ENCODE peak calls at places on chromosomes 5 and 9, in six cellular contexts. G is A549, K is HepG2, Q is endothelial cell of umbilical vein, C is K562, N is GM12878. Z is an unnamed sample.

GRCh38 chr5:53425598-53426516 is 54.6 kb upstream of the FST start:
- DNase-seq in G (no peak), K (peak), Q (no peak), C (peak), N (no peak), Z (peak)

GRCh38 chr9:90219548-90220118 is 423.0 kb downstream of the DIRAS2 start:
- DNase-seq in G (peak), K (peak), Q (no peak), C (peak), N (no peak), Z (no peak)

GRCh38 chr9:106953166-106953565 is 90.2 kb downstream of the ZNF462 start:
- DNase-seq in G (peak), K (no peak), Q (no peak), C (no peak), N (no peak), Z (no peak)

GRCh38 chr5:61866930-61867329 is 439.1 kb upstream of the KIF2A start:
- DNase-seq in G (peak), K (no peak), Q (no peak), C (peak), N (peak), Z (peak)

GRCh38 chr5:149135536-149136201 is 5.6 kb upstream of the ABLIM3 start:
- DNase-seq in G (no peak), K (no peak), Q (peak), C (no peak), N (no peak), Z (no peak)

GRCh38 chr5:94072116-94072515 is 330.7 kb upstream of the POU5F2 start:
- DNase-seq in G (no peak), K (no peak), Q (no peak), C (no peak), N (no peak), Z (peak)

GRCh38 chr9:133768859-133769510 is 30.8 kb upstream of the SARDH start:
- DNase-seq in G (no peak), K (peak), Q (no peak), C (peak), N (no peak), Z (peak)

GRCh38 chr5:37492778-37493555 is 113.8 kb downstream of the WDR70 start:
- DNase-seq in G (no peak), K (no peak), Q (no peak), C (no peak), N (no peak), Z (no peak)

GRCh38 chr9:3516667-3517330 is 9.0 kb downstream of the RFX3 start:
- DNase-seq in G (no peak), K (no peak), Q (no peak), C (no peak), N (no peak), Z (no peak)

GRCh38 chr9:110073356-110073666 is 134.6 kb downstream of the C9orf152 start:
- DNase-seq in G (no peak), K (peak), Q (no peak), C (no peak), N (no peak), Z (no peak)

GRCh38 chr9:9122230-9122875 is 1322.8 kb upstream of the DMAC1 start:
- DNase-seq in G (no peak), K (no peak), Q (no peak), C (no peak), N (no peak), Z (no peak)

GRCh38 chr5:88824892-88825781 is 57.8 kb downstream of the MEF2C start:
- DNase-seq in G (no peak), K (no peak), Q (peak), C (no peak), N (no peak), Z (peak)

GRCh38 chr9:114671605-114672004 is 10.4 kb downstream of the TEX48 start:
- DNase-seq in G (no peak), K (no peak), Q (no peak), C (no peak), N (no peak), Z (no peak)

GRCh38 chr5:56481147-56481997 is 248.2 kb upstream of the ANKRD55 start:
- DNase-seq in G (peak), K (peak), Q (peak), C (no peak), N (peak), Z (peak)

GRCh38 chr9:126459965-126460843 is 133.6 kb downstream of the MVB12B start:
- DNase-seq in G (no peak), K (no peak), Q (no peak), C (no peak), N (no peak), Z (no peak)

GRCh38 chr9:18447131-18447530 is 26.8 kb upstream of the ADAMTSL1 start:
- DNase-seq in G (no peak), K (no peak), Q (no peak), C (no peak), N (no peak), Z (no peak)

GRCh38 chr9:98108540-98109031 is 10.4 kb downstream of the TRIM14 start:
- DNase-seq in G (no peak), K (no peak), Q (no peak), C (no peak), N (peak), Z (peak)

GRCh38 chr5:157506981-157507780 is 47.2 kb downstream of the NIPAL4 start:
- DNase-seq in G (no peak), K (no peak), Q (peak), C (no peak), N (no peak), Z (no peak)

GRCh38 chr5:69212022-69212421 is 22.6 kb downstream of the CENPH start:
- DNase-seq in G (no peak), K (no peak), Q (no peak), C (no peak), N (no peak), Z (no peak)

GRCh38 chr9:2271426-2271825 is 256.3 kb downstream of the SMARCA2 start:
- DNase-seq in G (no peak), K (no peak), Q (peak), C (peak), N (peak), Z (peak)

GRCh38 chr5:55933377-55934116 is 61.2 kb downstream of the IL6ST start:
- DNase-seq in G (no peak), K (no peak), Q (no peak), C (no peak), N (no peak), Z (no peak)

GRCh38 chr9:114616684-114617520 is 5.8 kb downstream of the TMEM268 start:
- DNase-seq in G (no peak), K (no peak), Q (no peak), C (peak), N (peak), Z (peak)

GRCh38 chr5:33679791-33680190 is 212.0 kb downstream of the ADAMTS12 start:
- DNase-seq in G (no peak), K (no peak), Q (no peak), C (no peak), N (no peak), Z (no peak)

GRCh38 chr5:8839361-8840055 is 706.4 kb downstream of the SEMA5A start:
- DNase-seq in G (no peak), K (no peak), Q (no peak), C (no peak), N (no peak), Z (no peak)

GRCh38 chr5:148414848-148415247 is 31.1 kb downstream of the FBXO38 start:
- DNase-seq in G (no peak), K (no peak), Q (no peak), C (no peak), N (no peak), Z (no peak)

GRCh38 chr5:98911221-98912040 is 17.4 kb downstream of the CHD1 start:
- DNase-seq in G (no peak), K (no peak), Q (no peak), C (no peak), N (no peak), Z (no peak)

GRCh38 chr9:90805006-90805993 is 3.7 kb downstream of the SYK start:
- DNase-seq in G (no peak), K (no peak), Q (no peak), C (peak), N (no peak), Z (no peak)

GRCh38 chr5:179261301-179262125 is 83.7 kb downstream of the ADAMTS2 start:
- DNase-seq in G (no peak), K (peak), Q (no peak), C (peak), N (no peak), Z (peak)

GRCh38 chr5:125310749-125311148 is 564.3 kb upstream of the ZNF608 start:
- DNase-seq in G (no peak), K (no peak), Q (peak), C (no peak), N (no peak), Z (no peak)

GRCh38 chr5:14174235-14174636 is 31.1 kb downstream of the TRIO start:
- DNase-seq in G (no peak), K (no peak), Q (peak), C (no peak), N (peak), Z (peak)

GRCh38 chr5:179170606-179171005 is 110.4 kb downstream of the ZNF354C start:
- DNase-seq in G (no peak), K (no peak), Q (no peak), C (no peak), N (no peak), Z (no peak)

GRCh38 chr9:84862786-84863185 is 193.3 kb downstream of the NTRK2 start:
- DNase-seq in G (peak), K (no peak), Q (peak), C (no peak), N (no peak), Z (no peak)

GRCh38 chr9:94870793-94871558 is 144.5 kb downstream of the AOPEP start:
- DNase-seq in G (no peak), K (no peak), Q (no peak), C (no peak), N (no peak), Z (peak)

GRCh38 chr5:176713409-176713808 is 66.1 kb downstream of the TSPAN17 start:
- DNase-seq in G (no peak), K (no peak), Q (no peak), C (no peak), N (no peak), Z (no peak)

GRCh38 chr5:21802869-21803490 is 1050.2 kb downstream of the CDH12 start:
- DNase-seq in G (peak), K (peak), Q (peak), C (peak), N (no peak), Z (peak)

DNA sequence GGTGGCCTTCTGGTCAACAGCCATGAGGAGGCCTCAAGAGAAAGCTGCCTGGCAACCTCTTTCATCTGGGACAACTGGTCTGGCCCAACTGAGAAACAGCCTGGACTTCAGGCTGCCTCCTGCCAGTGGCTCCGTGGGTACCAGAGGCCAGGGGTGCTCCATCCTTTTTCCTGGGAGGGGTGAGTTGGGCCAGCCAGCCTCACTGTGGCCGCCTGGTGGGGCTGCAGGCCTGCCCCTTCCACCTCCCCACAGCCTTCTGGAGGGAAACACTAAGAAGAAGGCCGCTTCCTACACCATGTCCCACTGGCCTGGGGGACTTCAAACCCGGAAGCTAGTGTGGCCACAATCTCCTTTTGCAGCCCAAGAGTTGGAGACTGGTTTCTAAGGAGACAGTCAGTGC is 13.8 kb upstream of the NKD2 start:
- DNase-seq in G (no peak), K (no peak), Q (no peak), C (no peak), N (no peak), Z (no peak)
- TF ChIP-seq CTCF in G (no peak), K (peak), Q (no peak), C (peak), N (peak), Z (no peak)

GRCh38 chr5:75446068-75446467 is 65.4 kb downstream of the CERT1 start:
- DNase-seq in G (no peak), K (no peak), Q (no peak), C (no peak), N (no peak), Z (no peak)
- TF ChIP-seq MYC in G (no peak), K (no peak), Q (no peak), C (no peak), N (no peak), Z (no peak)

GRCh38 chr9:105188746-105189145 is 55.7 kb upstream of the SLC44A1 start:
- DNase-seq in G (no peak), K (no peak), Q (no peak), C (no peak), N (no peak), Z (peak)
- TF ChIP-seq CTCF in G (no peak), K (peak), Q (no peak), C (no peak), N (no peak), Z (no peak)

GRCh38 chr9:81650836-81651545 is 38.4 kb downstream of the TLE1 start:
- DNase-seq in G (no peak), K (no peak), Q (no peak), C (no peak), N (no peak), Z (no peak)
- TF ChIP-seq MYC in G (no peak), K (no peak), Q (no peak), C (no peak), N (no peak), Z (no peak)

GRCh38 chr5:159581502-159582249 is 251.4 kb upstream of the IL12B start:
- DNase-seq in G (peak), K (no peak), Q (no peak), C (no peak), N (no peak), Z (peak)
- TF ChIP-seq CTCF in G (peak), K (no peak), Q (no peak), C (peak), N (no peak), Z (no peak)

DNA sequence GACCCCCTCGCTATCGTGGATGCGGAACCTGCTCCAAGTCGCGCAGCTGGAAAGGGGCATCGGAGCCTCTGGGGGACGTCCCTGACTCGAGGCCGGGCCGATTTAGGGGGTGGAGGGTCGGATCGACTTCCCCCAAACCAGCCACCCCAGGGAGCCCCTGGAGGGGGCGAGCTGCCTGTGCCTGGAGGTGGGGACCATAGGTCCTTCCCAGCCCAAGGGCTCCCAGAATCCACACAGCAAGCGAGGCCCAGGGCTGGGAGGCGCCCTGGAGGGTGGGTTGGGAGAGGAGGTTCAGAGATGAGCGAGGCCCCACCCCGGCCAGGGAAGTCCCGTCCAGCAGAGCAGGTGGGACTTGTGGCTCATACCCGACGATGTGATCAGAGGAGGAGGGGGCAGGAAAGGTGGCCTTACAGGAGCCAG is 147.6 kb downstream of the GAPVD1 start:
- DNase-seq in G (no peak), K (no peak), Q (no peak), C (peak), N (no peak), Z (peak)
- TF ChIP-seq MYC in G (no peak), K (no peak), Q (no peak), C (no peak), N (no peak), Z (no peak)

DNA sequence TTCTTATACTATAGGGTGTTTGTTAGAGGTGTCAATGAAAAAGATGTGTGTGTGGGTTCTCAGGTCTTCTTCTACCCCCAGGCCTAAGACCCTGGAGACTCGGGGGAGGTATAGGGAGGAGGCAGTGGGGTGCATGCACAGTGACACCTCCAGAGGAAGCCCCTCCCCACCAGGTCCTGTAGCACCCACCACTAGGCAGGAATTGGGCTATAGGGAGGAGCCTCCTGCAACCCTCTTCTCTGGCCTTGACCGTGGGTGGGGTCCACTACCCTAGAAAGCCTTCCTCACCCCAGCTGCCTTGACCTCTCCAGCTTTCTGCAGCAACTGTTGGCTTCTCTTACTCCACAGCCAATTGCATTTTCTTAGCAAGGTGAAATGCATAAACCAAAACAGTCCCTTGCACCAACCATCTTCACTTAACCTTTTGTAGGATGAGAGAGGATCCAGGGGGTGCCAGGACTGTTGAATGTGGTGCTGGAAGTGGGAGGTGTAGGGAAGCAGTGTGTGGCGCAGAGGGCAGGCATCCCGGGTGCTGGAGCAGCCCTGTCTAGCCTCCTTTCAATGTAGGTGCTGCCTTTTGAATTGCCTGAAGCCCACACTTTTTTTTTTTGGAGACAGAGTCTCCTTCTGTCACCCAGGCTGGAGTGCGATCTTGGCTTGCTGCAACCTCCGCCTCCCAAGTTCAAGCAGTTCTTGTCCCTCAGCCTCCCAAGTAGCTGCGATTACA is 128.5 kb downstream of the RGS3 start:
- DNase-seq in G (no peak), K (no peak), Q (no peak), C (no peak), N (no peak), Z (no peak)
- TF ChIP-seq CTCF in G (no peak), K (no peak), Q (no peak), C (no peak), N (no peak), Z (no peak)

GRCh38 chr5:134124289-134125194 is 10.1 kb downstream of the TCF7 start:
- DNase-seq in G (no peak), K (no peak), Q (no peak), C (no peak), N (no peak), Z (peak)
- TF ChIP-seq MYC in G (no peak), K (no peak), Q (no peak), C (no peak), N (no peak), Z (no peak)